ENCODE peak calls at places on chromosomes 3 and 15, in nine cellular contexts. H, Y, L, N, B, U, V, C and M are unnamed samples.

GRCh38 chr3:55549172-55549571 is 62.1 kb upstream of the WNT5A start:
- DNase-seq in H (no peak), Y (no peak), L (no peak), N (no peak), B (no peak), U (no peak), V (no peak), C (no peak), M (no peak)

GRCh38 chr3:34863485-34863884 is 775.8 kb upstream of the ARPP21 start:
- DNase-seq in H (no peak), Y (no peak), L (no peak), N (no peak), B (no peak), U (no peak), V (no peak), C (no peak), M (no peak)

GRCh38 chr15:35444557-35445204 is 101.3 kb downstream of the DPH6 start:
- DNase-seq in H (no peak), Y (no peak), L (no peak), N (no peak), B (no peak), U (no peak), V (no peak), C (peak; percentile 52), M (no peak)

GRCh38 chr3:138849541-138849940 is 14.8 kb upstream of the PIK3CB start:
- DNase-seq in H (no peak), Y (no peak), L (no peak), N (no peak), B (no peak), U (no peak), V (no peak), C (no peak), M (no peak)

GRCh38 chr3:150319900-150320299 is 88.2 kb upstream of the TSC22D2 start:
- DNase-seq in H (no peak), Y (no peak), L (no peak), N (no peak), B (no peak), U (no peak), V (no peak), C (peak; percentile 98), M (peak; percentile 59)

GRCh38 chr3:193782280-193782654 is 189.3 kb downstream of the OPA1 start:
- DNase-seq in H (no peak), Y (no peak), L (no peak), N (no peak), B (no peak), U (no peak), V (no peak), C (peak; percentile 84), M (peak; percentile 73)

GRCh38 chr3:116051040-116051439 is 394.2 kb downstream of the LSAMP start:
- DNase-seq in H (no peak), Y (no peak), L (no peak), N (no peak), B (no peak), U (no peak), V (no peak), C (no peak), M (no peak)

GRCh38 chr3:27714692-27715453 is 7.2 kb downstream of the EOMES start:
- DNase-seq in H (no peak), Y (no peak), L (no peak), N (no peak), B (no peak), U (no peak), V (no peak), C (no peak), M (no peak)

GRCh38 chr3:129230311-129231019 is 18.9 kb upstream of the COPG1 start:
- DNase-seq in H (no peak), Y (no peak), L (peak; percentile 30), N (no peak), B (no peak), U (no peak), V (no peak), C (peak; percentile 85), M (peak; percentile 73)

GRCh38 chr3:20041197-20041780 is 1.0 kb downstream of the KAT2B start:
- DNase-seq in H (peak; percentile 63), Y (peak; percentile 95), L (peak; percentile 96), N (peak; percentile 68), B (peak; percentile 76), U (peak; percentile 89), V (peak; percentile 95), C (peak; percentile 71), M (peak; percentile 69)

GRCh38 chr3:141828487-141829284 is 47.8 kb upstream of the ATP1B3 start:
- DNase-seq in H (no peak), Y (no peak), L (no peak), N (no peak), B (no peak), U (no peak), V (no peak), C (no peak), M (peak; percentile 69)

GRCh38 chr3:2706144-2706835 is 403.9 kb downstream of the IL5RA start:
- DNase-seq in H (no peak), Y (no peak), L (no peak), N (no peak), B (no peak), U (no peak), V (no peak), C (no peak), M (no peak)

GRCh38 chr15:81160312-81161214 is 26.5 kb downstream of the CFAP161 start:
- DNase-seq in H (no peak), Y (no peak), L (no peak), N (peak; percentile 63), B (peak; percentile 79), U (no peak), V (peak; percentile 81), C (peak; percentile 68), M (no peak)

GRCh38 chr3:160129459-160130061 is 95.7 kb upstream of the C3orf80 start:
- DNase-seq in H (no peak), Y (no peak), L (no peak), N (no peak), B (no peak), U (no peak), V (no peak), C (peak; percentile 99), M (no peak)

GRCh38 chr3:186318135-186318534 is 43.9 kb downstream of the DGKG start:
- DNase-seq in H (no peak), Y (no peak), L (no peak), N (no peak), B (no peak), U (no peak), V (no peak), C (peak; percentile 93), M (no peak)

GRCh38 chr15:54250351-54250750 is 272.1 kb downstream of the UNC13C start:
- DNase-seq in H (no peak), Y (no peak), L (no peak), N (no peak), B (no peak), U (no peak), V (no peak), C (no peak), M (no peak)

GRCh38 chr3:197519801-197520211 is 36.0 kb downstream of the BDH1 start:
- DNase-seq in H (no peak), Y (no peak), L (no peak), N (no peak), B (no peak), U (no peak), V (no peak), C (no peak), M (no peak)

GRCh38 chr15:73714695-73715301 is 30.6 kb downstream of the CD276 start:
- DNase-seq in H (no peak), Y (no peak), L (no peak), N (no peak), B (no peak), U (no peak), V (no peak), C (no peak), M (no peak)

GRCh38 chr15:73716417-73716816 is 32.2 kb downstream of the CD276 start:
- DNase-seq in H (no peak), Y (no peak), L (no peak), N (no peak), B (no peak), U (no peak), V (no peak), C (no peak), M (no peak)

GRCh38 chr15:73715417-73715816 is 31.2 kb downstream of the CD276 start:
- DNase-seq in H (no peak), Y (no peak), L (no peak), N (no peak), B (no peak), U (no peak), V (no peak), C (no peak), M (no peak)

GRCh38 chr15:73717206-73717605 is 33.0 kb downstream of the CD276 start:
- DNase-seq in H (no peak), Y (no peak), L (no peak), N (no peak), B (no peak), U (no peak), V (no peak), C (no peak), M (no peak)

GRCh38 chr15:73717802-73718201 is 33.6 kb downstream of the CD276 start:
- DNase-seq in H (no peak), Y (no peak), L (no peak), N (no peak), B (no peak), U (no peak), V (no peak), C (no peak), M (no peak)
- TF ChIP-seq CTCF in H (no peak), Y (no peak), L (no peak), N (no peak), B (no peak), U (no peak), V (no peak), C (no peak), M (no peak)

GRCh38 chr3:24339266-24339825 is 155.3 kb downstream of the THRB start:
- DNase-seq in H (no peak), Y (no peak), L (no peak), N (no peak), B (no peak), U (no peak), V (no peak), C (no peak), M (no peak)
- H3K27ac ChIP-seq in H (no peak overlapping the region), Y (no peak overlapping the region), L (no peak overlapping the region), N (no peak overlapping the region), B (no peak overlapping the region), U (no peak overlapping the region), V (no peak overlapping the region), C (no peak overlapping the region), M (no peak overlapping the region)

GRCh38 chr15:73464602-73465001 is 21.6 kb downstream of the REC114 start:
- DNase-seq in H (no peak), Y (no peak), L (no peak), N (no peak), B (no peak), U (no peak), V (no peak), C (no peak), M (no peak)
- TF ChIP-seq CTCF in H (no peak), Y (no peak), L (no peak), N (no peak), B (no peak), U (no peak), V (no peak), C (peak; percentile 16), M (peak; percentile 24)

DNA sequence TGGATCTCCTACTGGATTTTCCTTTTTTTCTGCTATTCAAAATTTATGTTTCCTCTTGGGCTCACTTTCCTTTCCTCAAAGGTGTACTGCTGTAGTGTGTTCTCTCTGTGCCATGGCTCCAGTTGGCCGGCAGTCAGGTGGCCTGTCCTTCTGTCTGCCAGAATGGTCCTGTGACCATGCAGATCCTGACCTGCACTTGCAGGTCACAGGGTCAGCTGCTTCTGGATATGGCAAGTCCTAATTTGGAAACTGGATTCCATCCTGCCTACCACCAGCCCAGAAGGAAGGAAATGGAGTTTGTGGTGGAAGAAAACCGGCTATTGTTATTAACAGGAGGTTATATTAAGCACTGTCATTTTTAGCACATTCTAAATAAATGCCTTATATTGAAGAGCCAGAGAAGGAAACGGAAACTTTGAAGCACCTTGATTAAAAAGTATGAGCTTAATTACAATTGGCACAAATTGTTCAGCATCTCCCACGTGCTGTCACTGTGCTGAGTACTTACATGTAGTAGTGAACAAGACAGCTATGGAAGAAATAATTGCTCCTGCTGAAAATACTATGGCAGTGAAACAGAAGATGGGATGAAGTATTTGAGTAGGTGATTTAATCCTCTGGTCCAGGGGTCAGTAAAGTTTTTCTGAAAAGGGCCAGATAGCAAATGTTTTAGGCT is 362.8 kb downstream of the PTPRG start:
- DNase-seq in H (no peak), Y (no peak), L (peak; percentile 91), N (no peak), B (peak; percentile 52), U (no peak), V (peak; percentile 83), C (no peak), M (no peak)
- H3K27ac ChIP-seq in H (no peak overlapping the region), Y (no peak overlapping the region), L (no peak overlapping the region), N (no peak overlapping the region), B (no peak overlapping the region), U (no peak overlapping the region), V (peak overlapping the region; percentile 90), C (no peak overlapping the region), M (no peak overlapping the region)